ENCODE peak calls at places on chromosomes 1 and 21, in eight cellular contexts. T is A549, B is fibroblast of lung, R is small intestine, H is Panc1, A is transverse colon, L is stomach, V is IMR-90. Q is an unnamed sample.

GRCh38 chr1:219710529-219711194 is 97.8 kb upstream of the ZC3H11B start:
- DNase-seq in T (peak), B (peak), R (no peak), H (no peak), A (no peak), L (no peak), V (peak), Q (no peak)

GRCh38 chr1:170354679-170355078 is 177.3 kb upstream of the GORAB start:
- DNase-seq in T (no peak), B (no peak), R (no peak), H (no peak), A (no peak), L (no peak), V (no peak), Q (no peak)

GRCh38 chr1:1614204-1614953 is 921 bp upstream of the MIB2 start:
- DNase-seq in T (no peak), B (peak), R (peak), H (no peak), A (peak), L (peak), V (peak), Q (no peak)

GRCh38 chr1:115466433-115466832 is 128.4 kb upstream of the NGF start:
- DNase-seq in T (no peak), B (no peak), R (no peak), H (no peak), A (no peak), L (no peak), V (no peak), Q (no peak)

GRCh38 chr21:24123785-24124184 is 1483.5 kb downstream of the MRPL39 start:
- DNase-seq in T (no peak), B (peak), R (no peak), H (no peak), A (no peak), L (no peak), V (peak), Q (no peak)

GRCh38 chr1:7510389-7510931 is 260.6 kb upstream of the VAMP3 start:
- DNase-seq in T (peak), B (no peak), R (no peak), H (no peak), A (no peak), L (no peak), V (no peak), Q (no peak)

GRCh38 chr1:184836934-184837698 is 82.5 kb upstream of the EDEM3 start:
- DNase-seq in T (no peak), B (no peak), R (peak), H (no peak), A (no peak), L (peak), V (no peak), Q (no peak)

GRCh38 chr1:216600730-216601426 is 122.4 kb downstream of the ESRRG start:
- DNase-seq in T (peak), B (peak), R (peak), H (peak), A (peak), L (peak), V (peak), Q (peak)

GRCh38 chr1:143735764-143736461 is 235.9 kb downstream of the FAM72C start:
- DNase-seq in T (peak), B (no peak), R (peak), H (no peak), A (no peak), L (no peak), V (no peak), Q (no peak)

GRCh38 chr21:43591468-43592050 is 67.7 kb downstream of the HSF2BP start:
- DNase-seq in T (peak), B (no peak), R (no peak), H (no peak), A (no peak), L (no peak), V (no peak), Q (no peak)

GRCh38 chr1:69121708-69122107 is 446.0 kb upstream of the LRRC7 start:
- DNase-seq in T (no peak), B (peak), R (no peak), H (no peak), A (no peak), L (no peak), V (no peak), Q (no peak)

GRCh38 chr1:6028042-6028895 is 17.4 kb upstream of the KCNAB2 start:
- DNase-seq in T (no peak), B (no peak), R (peak), H (no peak), A (peak), L (peak), V (peak), Q (no peak)

GRCh38 chr1:3022976-3023375 is 1.7 kb downstream of the ACTRT2 start:
- DNase-seq in T (no peak), B (no peak), R (no peak), H (no peak), A (no peak), L (no peak), V (no peak), Q (no peak)

GRCh38 chr1:24256687-24257086 is 62.5 kb upstream of the GRHL3 start:
- DNase-seq in T (no peak), B (no peak), R (no peak), H (no peak), A (no peak), L (no peak), V (no peak), Q (no peak)

GRCh38 chr1:47569681-47570470 is 132.0 kb downstream of the FOXD2 start:
- DNase-seq in T (peak), B (peak), R (peak), H (peak), A (peak), L (peak), V (peak), Q (no peak)

GRCh38 chr1:24751833-24752232 is 6.6 kb downstream of the CLIC4 start:
- DNase-seq in T (no peak), B (no peak), R (no peak), H (no peak), A (no peak), L (no peak), V (no peak), Q (no peak)

GRCh38 chr21:21018841-21019240 is 20.6 kb downstream of the NCAM2 start:
- DNase-seq in T (no peak), B (peak), R (no peak), H (no peak), A (no peak), L (no peak), V (no peak), Q (no peak)

GRCh38 chr1:11507309-11507708 is 28.4 kb downstream of the DISP3 start:
- DNase-seq in T (no peak), B (no peak), R (no peak), H (no peak), A (no peak), L (no peak), V (no peak), Q (no peak)

GRCh38 chr1:230123280-230124186 is 56.5 kb downstream of the GALNT2 start:
- DNase-seq in T (no peak), B (peak), R (peak), H (no peak), A (no peak), L (no peak), V (peak), Q (no peak)

GRCh38 chr1:14899686-14900085 is 253.9 kb upstream of the TMEM51 start:
- DNase-seq in T (no peak), B (no peak), R (no peak), H (no peak), A (no peak), L (no peak), V (no peak), Q (no peak)

GRCh38 chr1:17629460-17629859 is 90.0 kb downstream of the ARHGEF10L start:
- DNase-seq in T (no peak), B (no peak), R (no peak), H (no peak), A (no peak), L (no peak), V (no peak), Q (no peak)

GRCh38 chr1:232805269-232806070 is at the start of gene MAP10:
- DNase-seq in T (peak), B (peak), R (peak), H (peak), A (peak), L (peak), V (peak), Q (peak)

DNA sequence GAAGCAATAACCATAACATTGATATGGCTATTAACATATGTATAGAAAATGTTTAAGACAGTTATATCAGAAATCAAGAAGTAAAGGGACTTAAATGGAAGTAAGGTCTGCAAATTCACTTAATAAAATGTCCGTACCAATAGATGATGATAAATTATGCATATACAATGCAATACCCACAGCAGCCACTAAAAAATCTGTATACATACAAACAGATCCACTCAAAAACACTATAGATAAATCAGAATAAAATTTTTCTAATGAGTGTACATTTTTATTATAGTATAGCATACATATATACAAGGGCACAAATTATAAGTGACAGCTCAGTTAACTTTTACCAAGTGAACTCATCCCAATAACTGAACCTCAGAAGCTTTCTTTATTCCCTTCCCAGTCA is 6.0 kb downstream of the LORICRIN start:
- DNase-seq in T (no peak), B (no peak), R (no peak), H (no peak), A (no peak), L (no peak), V (no peak), Q (no peak)
- H3K27ac ChIP-seq in T (no peak), B (no peak), R (no peak), H (no peak), A (no peak), L (no peak), V (no peak), Q (no peak)

GRCh38 chr1:19178734-19179398 is 31.2 kb downstream of the UBR4 start:
- DNase-seq in T (no peak), B (no peak), R (no peak), H (no peak), A (no peak), L (no peak), V (no peak), Q (no peak)
- H3K27ac ChIP-seq in T (no peak), B (no peak), R (no peak), H (no peak), A (no peak), L (no peak), V (no peak), Q (no peak)

DNA sequence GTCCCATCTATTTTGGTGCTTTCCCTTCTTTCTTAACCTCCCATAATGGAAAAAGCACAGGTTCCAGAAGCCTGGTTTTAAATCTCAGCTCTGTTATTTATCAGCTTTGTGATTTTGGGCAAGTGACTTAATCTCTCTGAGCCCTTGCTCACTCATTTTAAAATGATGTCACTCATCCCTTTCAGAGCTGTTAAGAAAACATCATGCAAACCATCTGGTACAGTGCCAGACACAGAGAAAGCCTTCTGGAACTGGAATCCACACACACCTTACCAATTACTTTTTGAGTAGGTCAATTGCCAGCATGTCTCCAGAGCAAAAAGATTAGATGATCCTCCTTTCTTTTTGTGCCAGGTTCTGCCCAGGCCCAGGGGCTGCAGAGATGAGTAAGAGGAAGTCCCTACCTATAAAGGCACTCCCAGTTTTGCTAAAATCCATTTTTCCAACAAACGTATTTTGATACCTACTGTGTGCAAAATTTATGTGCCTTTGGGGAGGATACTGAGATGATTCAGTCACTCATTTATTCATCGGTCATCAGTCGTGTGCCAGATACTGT is 61.3 kb downstream of the ROR1 start:
- DNase-seq in T (no peak), B (no peak), R (no peak), H (no peak), A (no peak), L (no peak), V (peak), Q (no peak)
- H3K27ac ChIP-seq in T (peak), B (no peak), R (no peak), H (no peak), A (no peak), L (no peak), V (no peak), Q (no peak)

DNA sequence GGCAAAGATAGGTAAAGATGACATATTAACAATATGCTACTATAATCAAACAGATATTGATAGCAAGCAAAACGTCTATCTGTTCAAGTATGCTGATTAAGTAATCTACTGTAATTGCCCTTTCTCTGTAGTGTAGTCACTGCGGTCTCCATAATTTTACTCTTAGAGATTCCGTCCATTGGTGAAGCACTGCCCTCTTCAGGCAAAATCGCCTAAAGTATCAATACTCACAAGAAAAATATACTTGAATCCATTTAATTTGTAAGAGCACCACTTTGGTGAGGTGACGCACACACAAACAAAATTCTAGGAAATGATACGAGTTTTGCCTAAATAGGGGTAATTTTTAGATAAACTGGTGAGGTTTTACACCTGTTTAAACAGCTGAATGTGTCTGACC is 434.6 kb upstream of the CHRM3 start:
- DNase-seq in T (peak), B (peak), R (peak), H (peak), A (no peak), L (peak), V (peak), Q (no peak)
- H3K27ac ChIP-seq in T (no peak), B (no peak), R (no peak), H (no peak), A (no peak), L (no peak), V (no peak), Q (no peak)

GRCh38 chr21:32371913-32372314 is 20.9 kb downstream of the URB1 start:
- DNase-seq in T (peak), B (peak), R (no peak), H (no peak), A (no peak), L (peak), V (peak), Q (no peak)

GRCh38 chr21:32366191-32366590 is 26.6 kb downstream of the URB1 start:
- DNase-seq in T (no peak), B (no peak), R (no peak), H (no peak), A (no peak), L (no peak), V (no peak), Q (no peak)

GRCh38 chr21:32370971-32371766 is 21.6 kb downstream of the URB1 start:
- DNase-seq in T (no peak), B (peak), R (no peak), H (no peak), A (no peak), L (no peak), V (peak), Q (no peak)

GRCh38 chr21:32367158-32367557 is 25.7 kb downstream of the URB1 start:
- DNase-seq in T (no peak), B (no peak), R (no peak), H (no peak), A (no peak), L (no peak), V (no peak), Q (no peak)

GRCh38 chr21:32368386-32368785 is 24.4 kb downstream of the URB1 start:
- DNase-seq in T (no peak), B (no peak), R (no peak), H (no peak), A (no peak), L (no peak), V (peak), Q (no peak)
- H3K27ac ChIP-seq in T (no peak), B (no peak), R (no peak), H (no peak), A (no peak), L (no peak), V (no peak), Q (no peak)

GRCh38 chr21:44801468-44802395 is at the start of gene UBE2G2:
- DNase-seq in T (peak), B (peak), R (peak), H (no peak), A (peak), L (peak), V (peak), Q (peak)

GRCh38 chr21:44803651-44804050 is 2.0 kb upstream of the UBE2G2 start:
- DNase-seq in T (no peak), B (no peak), R (no peak), H (no peak), A (no peak), L (no peak), V (no peak), Q (no peak)

GRCh38 chr21:44800971-44801467 is 601 bp downstream of the UBE2G2 start:
- DNase-seq in T (peak), B (peak), R (peak), H (no peak), A (no peak), L (no peak), V (peak), Q (no peak)

GRCh38 chr21:44804762-44805161 is 3.1 kb upstream of the UBE2G2 start:
- DNase-seq in T (no peak), B (no peak), R (no peak), H (no peak), A (no peak), L (no peak), V (no peak), Q (no peak)

DNA sequence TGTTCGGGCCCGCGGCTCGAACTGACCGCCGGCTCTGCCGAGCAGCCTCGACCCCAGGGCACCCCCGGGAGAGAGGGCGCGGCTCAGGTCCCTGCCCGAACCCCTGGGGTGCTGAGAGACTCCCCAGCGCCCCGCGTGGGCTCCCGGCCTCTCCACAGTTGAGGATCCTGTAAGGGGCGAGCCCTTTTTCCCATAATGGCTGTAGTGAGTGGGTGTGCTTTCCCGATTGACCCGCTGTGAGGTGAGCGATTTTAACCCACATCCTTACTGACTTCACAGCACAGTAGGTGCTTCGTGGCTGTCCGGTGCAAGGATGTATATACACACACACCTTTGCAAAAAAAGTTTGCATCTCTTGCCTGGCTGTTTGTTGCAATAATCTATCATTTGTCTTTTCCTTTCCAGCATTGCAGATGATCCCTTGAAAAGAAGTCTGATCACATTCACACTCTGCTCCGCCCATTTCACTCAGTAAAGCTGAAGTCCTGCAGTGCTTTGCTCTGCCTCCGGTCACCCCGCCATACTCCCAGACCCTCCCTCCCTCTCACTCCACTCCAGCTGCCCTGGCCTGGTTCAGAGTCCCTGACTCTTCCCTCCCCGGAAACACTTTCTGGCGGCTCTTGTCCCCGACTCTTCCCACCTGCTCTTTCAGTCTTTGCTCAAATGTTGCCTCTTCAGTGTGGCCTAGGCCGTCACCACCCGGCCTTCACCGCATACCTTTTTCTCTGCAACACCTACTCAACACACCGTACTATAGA is 955 bp upstream of the UBE2G2 start:
- DNase-seq in T (no peak), B (no peak), R (peak), H (no peak), A (no peak), L (no peak), V (no peak), Q (no peak)
- H3K27ac ChIP-seq in T (peak), B (peak), R (no peak), H (peak), A (peak), L (peak), V (peak), Q (no peak)

GRCh38 chr1:228018125-228018398 is 11.3 kb downstream of the WNT3A start:
- DNase-seq in T (no peak), B (no peak), R (no peak), H (no peak), A (no peak), L (no peak), V (no peak), Q (no peak)

GRCh38 chr1:228016181-228016510 is 9.3 kb downstream of the WNT3A start:
- DNase-seq in T (no peak), B (no peak), R (no peak), H (no peak), A (no peak), L (no peak), V (no peak), Q (no peak)

GRCh38 chr1:228017356-228018124 is 10.7 kb downstream of the WNT3A start:
- DNase-seq in T (no peak), B (no peak), R (no peak), H (no peak), A (no peak), L (no peak), V (no peak), Q (no peak)

GRCh38 chr1:228015276-228016180 is 8.7 kb downstream of the WNT3A start:
- DNase-seq in T (no peak), B (peak), R (no peak), H (no peak), A (no peak), L (no peak), V (peak), Q (no peak)

GRCh38 chr1:228016653-228017355 is 10.0 kb downstream of the WNT3A start:
- DNase-seq in T (no peak), B (no peak), R (no peak), H (no peak), A (no peak), L (no peak), V (no peak), Q (no peak)
- H3K27ac ChIP-seq in T (no peak), B (no peak), R (no peak), H (no peak), A (no peak), L (no peak), V (no peak), Q (no peak)

Q was measured in caudate nucleus.